ENCODE peak calls at places on chromosomes 12 and 14, in seven cellular contexts. R, H, X, C, W, I and Q are unnamed samples.

GRCh38 chr12:25935355-25936144 is 22.9 kb upstream of the RASSF8 start:
- DNase-seq in W (no peak), H (no peak), I (no peak), R (no peak), X (no peak), C (no peak), Q (no peak)

GRCh38 chr14:50717826-50718225 is 49.7 kb upstream of the SAV1 start:
- DNase-seq in X (no peak), C (no peak), W (no peak), R (no peak), H (no peak), I (no peak), Q (no peak)

GRCh38 chr14:76065519-76065918 is 80.0 kb downstream of the IFT43 start:
- DNase-seq in W (no peak), I (no peak), H (no peak), C (no peak), R (no peak), X (no peak), Q (no peak)

GRCh38 chr12:40286583-40286982 is 61.8 kb downstream of the LRRK2 start:
- DNase-seq in H (peak; percentile 52), C (no peak), X (no peak), R (no peak), I (no peak), W (no peak), Q (no peak)

GRCh38 chr12:1518763-1519516 is 75.4 kb downstream of the FBXL14 start:
- DNase-seq in C (no peak), H (peak; percentile 81), X (no peak), I (no peak), W (peak; percentile 35), R (no peak), Q (no peak)

GRCh38 chr12:65962921-65963883 is 138.9 kb downstream of the HMGA2 start:
- DNase-seq in R (no peak), I (no peak), W (peak; percentile 8), H (peak; percentile 47), C (peak; percentile 26), X (peak; percentile 21), Q (no peak)

GRCh38 chr14:27725482-27725881 is 1041.1 kb upstream of the FOXG1 start:
- DNase-seq in C (no peak), I (no peak), R (no peak), H (no peak), X (no peak), W (no peak), Q (no peak)

GRCh38 chr12:76268267-76268666 is 79.9 kb downstream of the BBS10 start:
- DNase-seq in R (no peak), C (no peak), H (no peak), I (no peak), W (no peak), X (no peak), Q (no peak)

GRCh38 chr14:44612002-44612401 is 104.9 kb upstream of the FSCB start:
- DNase-seq in I (no peak), W (no peak), R (no peak), H (no peak), C (no peak), X (no peak), Q (no peak)

GRCh38 chr12:8796831-8797626 is 25.4 kb upstream of the A2ML1 start:
- DNase-seq in I (no peak), H (no peak), C (no peak), R (no peak), X (no peak), W (no peak), Q (no peak)

GRCh38 chr12:50925342-50925651 is 27.0 kb upstream of the HIGD1C start:
- DNase-seq in I (no peak), R (no peak), W (no peak), X (peak; percentile 30), C (no peak), H (no peak), Q (no peak)

GRCh38 chr12:50923361-50924130 is 28.8 kb upstream of the HIGD1C start:
- DNase-seq in X (no peak), R (no peak), C (no peak), W (no peak), I (no peak), H (no peak), Q (no peak)

GRCh38 chr12:50925920-50926319 is 26.4 kb upstream of the HIGD1C start:
- DNase-seq in I (no peak), H (no peak), C (no peak), W (no peak), R (no peak), X (no peak), Q (no peak)

GRCh38 chr12:50924131-50924438 is 28.3 kb upstream of the HIGD1C start:
- DNase-seq in W (no peak), R (no peak), C (no peak), X (no peak), I (no peak), H (no peak), Q (no peak)

DNA sequence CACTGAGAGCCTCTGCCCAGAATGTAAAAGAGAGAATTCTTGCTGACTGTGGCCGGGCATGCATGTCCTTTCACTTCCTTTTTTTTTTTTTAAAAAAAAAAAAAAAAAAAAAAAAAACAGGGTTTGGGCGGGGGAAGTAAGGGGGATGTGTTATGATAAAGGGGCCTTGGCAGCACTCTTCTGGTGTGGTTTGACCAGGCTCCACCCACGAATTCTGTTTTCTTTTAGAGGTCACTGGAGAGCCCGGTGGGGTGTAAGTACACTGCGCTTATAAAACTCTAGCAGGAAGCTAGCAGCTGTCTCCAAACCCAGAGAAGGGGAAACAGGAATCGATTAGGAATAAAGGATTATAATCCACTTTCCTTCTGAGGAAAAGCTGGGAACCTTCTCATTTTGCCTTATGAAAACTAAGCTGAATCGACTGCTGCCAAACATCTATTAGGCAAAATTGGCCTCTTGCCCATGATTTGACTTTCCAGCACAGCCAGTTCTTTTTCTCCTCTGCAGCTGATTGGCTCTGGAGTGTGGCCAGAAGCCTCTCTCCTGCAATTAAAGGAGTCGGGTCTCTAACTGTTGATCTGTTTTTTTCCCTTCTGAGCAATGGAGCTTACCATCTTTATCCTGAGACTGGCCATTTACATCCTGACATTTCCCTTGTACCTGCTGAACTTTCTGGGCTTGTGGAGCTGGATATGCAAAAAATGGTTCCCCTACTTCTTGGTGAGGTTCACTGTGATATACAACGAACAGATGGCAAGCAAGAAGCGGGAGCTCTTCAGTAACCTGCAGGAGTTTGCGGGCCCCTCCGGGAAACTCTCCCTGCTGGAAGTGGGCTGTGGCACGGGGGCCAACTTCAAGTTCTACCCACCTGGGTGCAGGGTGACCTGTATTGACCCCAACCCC is 27.7 kb upstream of the HIGD1C start:
- DNase-seq in R (peak; percentile 95), C (peak; percentile 85), X (peak; percentile 92), H (peak; percentile 29), W (peak; percentile 85), I (peak; percentile 99), Q (peak; percentile 98)
- TF ChIP-seq EP300 in R (no peak), C (no peak), X (peak; percentile 1), H (no peak), W (no peak), I (peak; percentile 86), Q (peak; percentile 28)

GRCh38 chr14:88380405-88380804 is 5.1 kb upstream of the SPATA7 start:
- DNase-seq in X (no peak), C (no peak), W (no peak), R (no peak), I (no peak), H (peak; percentile 18), Q (no peak)

GRCh38 chr14:88388741-88389282 is 3.4 kb downstream of the SPATA7 start:
- DNase-seq in X (no peak), R (no peak), H (peak; percentile 53), W (no peak), C (no peak), I (no peak), Q (no peak)

GRCh38 chr14:88384653-88385205 is 728 bp upstream of the SPATA7 start:
- DNase-seq in W (no peak), H (no peak), X (no peak), I (peak; percentile 41), C (no peak), R (no peak), Q (no peak)

GRCh38 chr14:88386395-88386794 is 938 bp downstream of the SPATA7 start:
- DNase-seq in I (no peak), R (no peak), X (no peak), C (no peak), W (no peak), H (no peak), Q (no peak)

DNA sequence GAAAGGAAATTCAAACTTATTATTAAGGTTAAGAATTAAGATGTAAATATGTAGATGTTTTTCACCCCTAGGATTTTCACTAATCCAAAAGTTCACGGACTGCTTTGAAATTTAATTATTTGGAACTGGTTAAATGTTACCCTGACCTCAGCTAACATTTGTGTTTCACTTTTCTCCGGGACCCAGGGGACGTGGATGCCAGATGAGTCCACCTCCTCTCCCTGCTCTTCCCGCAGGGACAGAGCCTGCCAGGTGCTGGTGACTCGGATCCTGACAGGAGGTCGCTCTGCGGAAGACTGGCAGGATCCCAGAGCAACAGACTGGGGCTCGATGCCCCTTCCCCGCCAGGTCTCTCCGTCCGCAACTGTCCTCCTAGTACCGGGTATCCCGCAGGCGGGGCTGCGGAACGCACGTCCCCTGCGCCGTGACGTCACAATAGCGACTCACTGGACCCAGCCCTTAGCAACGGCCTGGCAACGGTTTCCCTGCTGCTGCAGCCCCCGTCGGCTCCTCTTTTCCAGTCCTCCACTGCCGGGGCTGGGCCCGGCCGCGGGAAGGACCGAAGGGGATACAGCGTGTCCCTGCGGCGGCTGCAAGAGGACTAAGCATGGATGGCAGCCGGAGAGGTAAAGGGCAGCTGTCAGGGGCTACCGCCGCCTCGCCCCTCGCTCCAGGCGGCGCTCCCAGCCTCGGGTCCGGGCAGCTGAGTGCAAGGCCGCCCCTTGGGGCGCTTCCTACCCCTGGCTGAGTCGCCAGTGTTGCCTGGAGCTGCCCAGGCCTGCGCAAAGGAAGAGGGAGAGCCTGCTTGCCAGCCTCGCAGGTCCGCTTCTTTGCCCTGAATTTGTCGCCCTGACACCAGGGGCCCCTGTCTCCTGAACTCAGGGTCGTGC is at the start of gene SPATA7:
- DNase-seq in X (peak; percentile 95), C (peak; percentile 94), R (peak; percentile 94), H (peak; percentile 86), I (peak; percentile 91), W (peak; percentile 84), Q (peak; percentile 97)
- TF ChIP-seq POLR2A in X (peak; percentile 69), C (peak; percentile 92), R (peak; percentile 49), H (peak; percentile 76), I (peak; percentile 55), W (peak; percentile 67), Q (peak; percentile 63)

GRCh38 chr14:80323266-80323665 is 112.0 kb upstream of the DIO2 start:
- DNase-seq in I (no peak), H (no peak), W (no peak), X (no peak), C (no peak), R (no peak), Q (no peak)
- TF ChIP-seq EP300 in I (no peak), H (no peak), W (no peak), X (no peak), C (no peak), R (no peak), Q (no peak)

GRCh38 chr14:74019408-74019714 is 212 bp downstream of the BBOF1 start:
- DNase-seq in X (no peak), W (no peak), C (no peak), H (no peak), R (no peak), I (no peak), Q (no peak)

GRCh38 chr14:74015965-74016364 is 3.1 kb downstream of the ENTPD5 start:
- DNase-seq in X (no peak), R (no peak), C (no peak), H (no peak), W (no peak), I (no peak), Q (no peak)

GRCh38 chr14:74019743-74020142 is 594 bp downstream of the BBOF1 start:
- DNase-seq in W (no peak), H (peak; percentile 29), X (no peak), I (peak; percentile 6), C (no peak), R (no peak), Q (no peak)

GRCh38 chr14:74018029-74018703 is 922 bp downstream of the ENTPD5 start:
- DNase-seq in W (no peak), H (no peak), R (no peak), I (no peak), X (no peak), C (no peak), Q (no peak)

GRCh38 chr14:74018704-74019407 is at the start of the genes BBOF1 and ENTPD5:
- DNase-seq in R (peak; percentile 89), W (peak; percentile 90), H (peak; percentile 83), C (peak; percentile 91), I (peak; percentile 72), X (peak; percentile 90), Q (peak; percentile 92)
- TF ChIP-seq POLR2A in R (no peak), W (peak; percentile 82), H (peak; percentile 91), C (peak; percentile 86), I (peak; percentile 88), X (peak; percentile 91), Q (peak; percentile 64)